ENCODE peak calls at places on chromosomes 12 and 14, in four cellular contexts. S is heart right ventricle, N is heart left ventricle, Y is IMR-90. P is an unnamed sample. For H3K9me3, the result is how much of the 10 kb centered on the place peaks cover.

GRCh38 chr12:131194166-131194565 is 240.5 kb downstream of the ADGRD1 start:
- DNase-seq in Y (no peak), S (no peak), N (no peak), P (no peak)

GRCh38 chr14:35374273-35374681 is 30.3 kb downstream of the NFKBIA start:
- DNase-seq in S (no peak), Y (peak), N (no peak), P (peak)

GRCh38 chr12:52946797-52947547 is 1.9 kb upstream of the KRT18 start:
- DNase-seq in S (no peak), N (no peak), Y (no peak), P (no peak)

GRCh38 chr14:81516941-81517797 is 16.5 kb downstream of the SEL1L start:
- DNase-seq in Y (peak), S (no peak), N (peak), P (no peak)

GRCh38 chr14:104342435-104343293 is 204.3 kb downstream of the KIF26A start:
- DNase-seq in Y (no peak), S (no peak), N (no peak), P (peak)

GRCh38 chr12:79549531-79550271 is 141.1 kb downstream of the PAWR start:
- DNase-seq in S (no peak), Y (peak), N (no peak), P (no peak)

GRCh38 chr12:124422570-124423523 is 128.0 kb downstream of the RFLNA start:
- DNase-seq in Y (peak), S (peak), N (peak), P (peak)

GRCh38 chr12:42565633-42566032 is 23.9 kb downstream of the PRICKLE1 start:
- DNase-seq in N (no peak), Y (no peak), S (no peak), P (no peak)

GRCh38 chr14:55277972-55278740 is 6.9 kb downstream of the FBXO34 start:
- DNase-seq in S (no peak), Y (no peak), N (no peak), P (no peak)

GRCh38 chr12:41919526-41920305 is 225.0 kb downstream of the GXYLT1 start:
- DNase-seq in Y (no peak), S (no peak), N (no peak), P (no peak)

GRCh38 chr14:35353409-35354172 is 51.0 kb downstream of the NFKBIA start:
- DNase-seq in Y (no peak), S (no peak), N (no peak), P (no peak)

GRCh38 chr12:104472748-104473147 is 16.0 kb downstream of the CHST11 start:
- DNase-seq in N (no peak), S (no peak), Y (no peak), P (no peak)

GRCh38 chr14:24814944-24815343 is 181.0 kb upstream of the GZMB start:
- DNase-seq in N (no peak), Y (no peak), S (no peak), P (no peak)

GRCh38 chr12:116534341-116535121 is 24.6 kb upstream of the MAP1LC3B2 start:
- DNase-seq in S (no peak), N (no peak), Y (peak), P (no peak)

GRCh38 chr12:97899529-97899928 is 436.9 kb downstream of the RMST start:
- DNase-seq in S (no peak), N (no peak), Y (no peak), P (no peak)

GRCh38 chr12:68157295-68157871 is 2.2 kb downstream of the IFNG start:
- DNase-seq in N (no peak), S (no peak), Y (no peak), P (no peak)

GRCh38 chr12:96143392-96143791 is 50.8 kb upstream of the ELK3 start:
- DNase-seq in S (no peak), N (no peak), Y (no peak), P (no peak)

GRCh38 chr12:12079291-12079690 is 8.6 kb downstream of the BCL2L14 start:
- DNase-seq in N (no peak), Y (peak), S (no peak), P (no peak)

GRCh38 chr14:72444701-72445100 is 449.2 kb downstream of the DPF3 start:
- DNase-seq in S (no peak), N (no peak), Y (peak), P (no peak)

GRCh38 chr14:31420013-31420318 is 384 bp downstream of the HEATR5A start:
- DNase-seq in Y (no peak), N (peak), S (peak), P (peak)

GRCh38 chr14:92461891-92462290 is 51.7 kb upstream of the RIN3 start:
- DNase-seq in N (no peak), Y (no peak), S (no peak), P (peak)

GRCh38 chr12:113689047-113689610 is 217.5 kb upstream of the LHX5 start:
- DNase-seq in N (no peak), S (no peak), Y (no peak), P (no peak)

GRCh38 chr14:56274556-56274955 is 156.3 kb downstream of the PELI2 start:
- DNase-seq in Y (no peak), N (no peak), S (no peak), P (peak)

GRCh38 chr12:16165506-16165905 is 112.0 kb downstream of the SLC15A5 start:
- DNase-seq in N (no peak), S (no peak), Y (peak), P (peak)

GRCh38 chr14:70086685-70087379 is 101.9 kb downstream of the SLC8A3 start:
- DNase-seq in N (no peak), S (no peak), Y (peak), P (no peak)

GRCh38 chr14:32249780-32250179 is 46.7 kb upstream of the RNU6-8 start:
- DNase-seq in Y (no peak), S (no peak), N (no peak), P (no peak)

GRCh38 chr14:69873877-69874780 is 5.1 kb upstream of the SMOC1 start:
- DNase-seq in S (no peak), Y (peak), N (no peak), P (no peak)

GRCh38 chr14:94450722-94451090 is 1.9 kb downstream of the SERPINA11 start:
- DNase-seq in Y (no peak), S (no peak), N (no peak), P (no peak)
- H3K27ac ChIP-seq in Y (no peak), S (no peak), N (no peak), P (no peak)

GRCh38 chr14:84006643-84007137 is 1523.3 kb upstream of the FLRT2 start:
- DNase-seq in N (peak), S (no peak), Y (no peak), P (no peak)

GRCh38 chr14:84003316-84003715 is 1526.6 kb upstream of the FLRT2 start:
- DNase-seq in N (no peak), Y (no peak), S (no peak), P (no peak)

GRCh38 chr14:84001023-84001422 is 1528.9 kb upstream of the FLRT2 start:
- DNase-seq in Y (no peak), S (no peak), N (no peak), P (no peak)
- H3K9me3 ChIP-seq in Y (under half), S (under half), N (under half), P (under half)

GRCh38 chr12:23084236-23084995 is 459.4 kb downstream of the ETNK1 start:
- DNase-seq in N (no peak), S (no peak), Y (peak), P (no peak)

GRCh38 chr12:23088594-23088993 is 463.6 kb downstream of the ETNK1 start:
- DNase-seq in Y (no peak), N (no peak), S (no peak), P (no peak)

GRCh38 chr12:23083267-23083666 is 458.3 kb downstream of the ETNK1 start:
- DNase-seq in Y (peak), N (no peak), S (no peak), P (no peak)
- H3K4me3 ChIP-seq in Y (no peak), N (no peak), S (no peak), P (no peak)

DNA sequence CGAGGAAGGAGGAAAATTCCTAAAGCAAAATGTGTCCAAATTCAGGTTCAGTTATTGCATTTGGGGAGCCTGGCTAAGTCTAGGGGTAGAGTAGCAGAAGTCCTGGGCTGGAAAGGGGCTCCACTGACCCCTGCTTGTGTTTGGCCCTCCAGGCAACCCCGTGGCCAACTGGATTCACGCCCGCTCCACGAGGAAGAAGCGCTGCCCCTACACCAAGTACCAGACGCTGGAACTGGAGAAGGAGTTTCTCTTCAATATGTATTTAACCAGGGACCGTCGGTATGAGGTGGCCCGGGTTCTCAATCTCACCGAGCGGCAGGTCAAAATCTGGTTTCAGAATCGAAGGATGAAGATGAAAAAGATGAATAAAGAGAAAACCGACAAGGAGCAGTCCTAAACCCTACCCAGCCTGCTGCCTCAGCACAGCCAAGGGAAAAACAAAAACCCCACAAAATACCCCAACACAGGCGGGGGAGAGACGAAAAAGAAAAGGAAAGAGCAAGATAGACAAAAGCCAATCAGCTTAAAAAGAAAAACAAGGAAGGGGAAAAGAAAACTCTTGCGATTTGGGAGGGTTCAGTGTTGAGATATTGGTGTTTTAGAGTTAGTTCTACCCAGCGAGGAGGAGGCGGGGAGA is 2.4 kb downstream of the HOXC9 start:
- DNase-seq in Y (no peak), N (no peak), S (no peak), P (no peak)
- H3K27ac ChIP-seq in Y (no peak), N (no peak), S (no peak), P (no peak)

DNA sequence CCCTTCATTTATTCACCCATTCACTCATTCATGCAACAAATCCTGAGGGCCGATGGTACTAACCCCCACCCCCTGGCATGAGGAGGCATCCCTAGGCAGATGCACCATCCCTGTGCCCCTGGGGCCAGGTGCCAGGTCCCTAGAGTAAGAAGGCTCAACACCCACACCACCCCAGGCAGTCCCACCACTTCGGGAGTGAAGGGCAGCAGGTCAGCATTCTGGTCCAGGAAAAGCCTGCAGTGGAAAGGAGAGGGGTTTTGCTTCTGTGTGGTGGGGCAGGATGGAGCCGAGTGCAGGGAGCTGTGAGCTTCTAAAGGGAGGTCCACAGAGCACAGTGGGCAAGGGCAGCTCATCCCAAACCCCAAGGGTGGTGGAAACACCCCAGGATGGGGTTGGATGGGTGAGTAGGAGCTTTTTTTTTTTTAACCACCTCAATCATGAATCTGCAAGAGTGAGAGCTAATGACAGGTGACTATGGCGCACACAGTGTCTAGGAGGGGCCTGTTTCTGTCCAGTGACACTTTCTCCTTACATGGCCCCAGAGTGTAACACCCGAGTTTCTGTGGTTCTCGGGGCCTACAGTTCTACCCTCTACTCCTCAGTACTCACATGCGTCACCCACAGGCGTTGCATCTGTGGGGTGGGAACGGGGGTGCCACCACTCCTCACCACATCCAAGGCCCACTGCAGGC is 414.3 kb downstream of the TMEM121 start:
- DNase-seq in Y (no peak), S (no peak), N (no peak), P (no peak)
- H3K9me3 ChIP-seq in Y (under half), S (under half), N (under half), P (under half)

DNA sequence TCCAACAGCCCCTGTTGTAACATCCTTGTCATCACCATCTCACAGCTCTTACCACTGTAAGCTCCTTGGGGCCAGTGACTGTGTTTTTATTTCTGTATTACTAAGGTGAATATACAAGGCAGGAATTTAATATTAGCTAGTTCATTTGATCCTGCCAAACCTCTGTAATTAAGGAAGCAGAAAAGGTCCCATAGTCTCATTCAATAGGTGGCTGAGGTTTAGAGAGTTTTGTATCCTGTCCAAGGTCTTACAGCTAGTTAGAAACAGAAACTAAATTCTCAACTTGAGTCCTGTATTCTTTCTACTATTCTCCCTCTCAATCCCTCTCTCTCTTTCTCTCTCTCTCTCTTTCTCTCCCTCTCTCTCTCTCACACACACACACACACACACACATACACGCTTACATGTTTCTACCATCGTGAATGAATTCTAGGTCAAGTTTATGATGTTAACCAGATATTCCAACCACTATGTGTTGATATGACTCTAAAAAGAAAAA is 543 bp upstream of the GLIPR1 start:
- DNase-seq in N (no peak), S (no peak), Y (peak), P (no peak)
- H3K4me3 ChIP-seq in N (no peak), S (peak), Y (peak), P (peak)

GRCh38 chr14:29735459-29735858 is 192.2 kb downstream of the PRKD1 start:
- DNase-seq in Y (no peak), N (no peak), S (no peak), P (no peak)

GRCh38 chr14:29740491-29740890 is 187.2 kb downstream of the PRKD1 start:
- DNase-seq in S (no peak), Y (no peak), N (no peak), P (no peak)

GRCh38 chr14:29738950-29739349 is 188.7 kb downstream of the PRKD1 start:
- DNase-seq in S (no peak), Y (no peak), N (no peak), P (no peak)

GRCh38 chr14:29734732-29735131 is 192.9 kb downstream of the PRKD1 start:
- DNase-seq in N (no peak), Y (no peak), S (no peak), P (no peak)

GRCh38 chr14:29738056-29738455 is 189.6 kb downstream of the PRKD1 start:
- DNase-seq in S (no peak), N (no peak), Y (no peak), P (no peak)
- H3K27ac ChIP-seq in S (no peak), N (no peak), Y (no peak), P (no peak)

GRCh38 chr14:85702937-85703336 is 173.0 kb downstream of the FLRT2 start:
- DNase-seq in N (no peak), Y (peak), S (no peak), P (no peak)
- H3K9me3 ChIP-seq in N (under half), Y (under half), S (under half), P (under half)

DNA sequence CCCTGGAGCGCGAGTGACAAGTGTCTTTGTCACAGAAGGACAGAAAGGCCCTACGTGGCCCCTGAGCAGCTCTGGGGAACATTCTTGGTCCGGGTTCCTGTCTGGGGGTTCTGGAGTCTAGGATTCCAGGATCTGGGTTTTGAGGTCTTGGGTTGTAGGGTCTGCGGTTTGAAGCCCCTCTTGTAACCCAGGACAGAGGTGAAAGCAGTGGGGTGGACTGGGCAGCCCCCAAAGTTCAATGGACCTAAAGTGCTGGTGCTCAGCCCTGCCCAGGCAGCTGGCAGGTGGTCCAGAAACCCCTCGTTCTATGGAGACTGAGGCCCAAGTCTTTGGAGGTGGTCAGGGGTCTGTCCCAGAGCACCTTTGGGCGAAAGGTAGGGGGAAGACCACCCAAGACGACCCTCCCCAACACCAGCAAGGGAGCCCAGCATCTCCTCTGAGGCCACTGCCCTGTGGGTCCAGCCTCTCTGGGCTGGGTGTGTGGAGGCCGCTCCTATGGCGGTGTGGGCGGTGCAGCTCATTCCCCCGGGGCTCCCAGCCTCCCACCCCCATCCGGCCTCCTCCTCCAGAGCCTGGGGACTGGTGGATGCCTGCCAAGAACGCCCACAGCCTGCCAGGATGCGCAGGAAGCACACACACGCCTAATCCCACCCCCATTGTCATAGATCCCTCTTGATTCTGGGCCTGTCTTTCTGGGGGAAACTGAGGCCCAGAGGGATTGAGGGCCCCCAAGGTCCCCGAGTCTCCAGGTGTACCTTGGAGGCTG is 30.2 kb upstream of the ANKRD9 start:
- DNase-seq in S (peak), N (peak), Y (peak), P (no peak)
- H3K4me3 ChIP-seq in S (no peak), N (no peak), Y (no peak), P (no peak)

P was measured in ascending aorta.